ENCODE peak calls at places on chromosomes 12 and 14, in nine cellular contexts. R is GM23248, Q is neuronal stem cell, N is H1, K is transverse colon, L is uterus, M is suprapubic skin, S is ovary, T is heart right ventricle. B is an unnamed sample.

GRCh38 chr14:24368562-24369252 is 723 bp downstream of the NFATC4 start:
- DNase-seq in N (peak; percentile 83), R (peak; percentile 90), T (peak; percentile 43), S (peak; percentile 91), M (peak; percentile 85), Q (peak; percentile 81), L (peak; percentile 83), K (peak; percentile 45), B (no peak)

GRCh38 chr12:49031573-49032161 is 13.1 kb upstream of the PRKAG1 start:
- DNase-seq in N (no peak), L (peak; percentile 13), K (no peak), S (no peak), Q (no peak), R (no peak), T (no peak), M (peak; percentile 64), B (no peak)

GRCh38 chr14:77024171-77024627 is 4.3 kb downstream of the IRF2BPL start:
- DNase-seq in Q (no peak), K (peak; percentile 67), R (peak; percentile 68), L (peak; percentile 35), N (peak; percentile 85), M (no peak), S (peak; percentile 61), T (no peak), B (no peak)

GRCh38 chr12:70948236-70948975 is 27.9 kb upstream of the PTPRR start:
- DNase-seq in M (no peak), T (no peak), R (no peak), S (no peak), Q (no peak), K (no peak), N (no peak), L (no peak), B (no peak)

GRCh38 chr14:103259801-103260628 is 74.0 kb upstream of the EIF5 start:
- DNase-seq in T (no peak), K (peak; percentile 43), R (no peak), N (no peak), L (no peak), S (peak; percentile 46), Q (no peak), M (no peak), B (peak; percentile 62)

GRCh38 chr14:100988411-100988900 is 84.9 kb upstream of the RTL1 start:
- DNase-seq in L (no peak), Q (no peak), M (no peak), N (no peak), S (no peak), T (no peak), R (peak; percentile 45), K (no peak), B (peak; percentile 72)

GRCh38 chr12:96323906-96324305 is 76.3 kb downstream of the CDK17 start:
- DNase-seq in L (no peak), T (no peak), R (no peak), M (no peak), Q (no peak), S (no peak), K (no peak), N (no peak), B (no peak)

GRCh38 chr14:43539210-43539609 is 967.9 kb downstream of the FSCB start:
- DNase-seq in R (peak; percentile 37), N (no peak), M (no peak), S (no peak), L (no peak), K (no peak), T (no peak), Q (peak; percentile 15), B (no peak)

GRCh38 chr14:104820669-104821228 is 19.8 kb downstream of the ZBTB42 start:
- DNase-seq in L (peak; percentile 51), R (peak; percentile 90), S (peak; percentile 73), M (no peak), K (peak; percentile 65), N (peak; percentile 63), Q (no peak), T (peak; percentile 44), B (peak; percentile 85)

GRCh38 chr14:104707629-104708595 is 16.1 kb upstream of the ADSS1 start:
- DNase-seq in Q (no peak), M (no peak), K (no peak), L (no peak), N (no peak), T (no peak), S (no peak), R (no peak), B (no peak)

GRCh38 chr14:101362529-101363260 is 198.6 kb upstream of the DIO3 start:
- DNase-seq in T (no peak), K (no peak), L (no peak), S (no peak), M (no peak), Q (no peak), N (no peak), R (peak; percentile 8), B (peak; percentile 65)

GRCh38 chr14:23094666-23095195 is at the start of gene ACIN1:
- DNase-seq in L (no peak), N (peak; percentile 100), S (no peak), M (peak; percentile 85), Q (peak; percentile 89), K (no peak), T (peak; percentile 81), R (peak; percentile 90), B (peak; percentile 90)

GRCh38 chr14:50855558-50855957 is 16.3 kb upstream of the ABHD12B start:
- DNase-seq in L (no peak), T (no peak), R (peak; percentile 44), S (no peak), N (no peak), M (no peak), K (no peak), Q (no peak), B (no peak)

GRCh38 chr14:22281322-22281977 is 307.6 kb downstream of the DAD1 start:
- DNase-seq in L (no peak), R (no peak), T (no peak), K (no peak), S (no peak), N (no peak), Q (no peak), M (no peak), B (no peak)

DNA sequence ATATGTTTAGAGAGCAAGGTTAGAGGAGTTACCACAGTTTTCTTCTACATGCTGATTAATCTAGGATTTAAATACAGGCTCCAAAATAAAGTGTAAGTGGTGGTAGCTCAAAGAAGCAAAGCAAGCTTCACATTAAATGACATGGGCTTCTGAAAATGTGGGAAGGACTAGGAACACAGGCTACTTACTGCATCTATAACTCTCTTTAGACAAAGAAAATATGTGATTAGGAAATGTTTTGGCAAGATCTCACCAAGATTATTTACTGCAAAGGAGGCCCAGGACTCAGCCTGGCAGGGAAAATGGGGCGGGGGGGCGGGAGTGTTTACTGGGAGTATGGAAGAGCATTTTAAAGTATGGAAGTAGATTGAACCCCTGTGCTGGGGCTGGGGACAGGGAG is 39.4 kb downstream of the ETV6 start:
- DNase-seq in M (no peak), Q (no peak), K (no peak), N (no peak), R (peak; percentile 32), L (no peak), S (no peak), T (no peak), B (no peak)
- H3K4me1 ChIP-seq in M (peaks cover 36% of the 10 kb centered on the region), Q (no peaks in the 10 kb centered on the region), K (peaks cover 65% of the 10 kb centered on the region), N (no peaks in the 10 kb centered on the region), R (peaks cover 22% of the 10 kb centered on the region), L (no peaks in the 10 kb centered on the region), S (peaks cover 2% of the 10 kb centered on the region), T (peaks cover 5% of the 10 kb centered on the region), B (peaks cover 7% of the 10 kb centered on the region)

GRCh38 chr14:85124896-85125295 is 405.0 kb upstream of the FLRT2 start:
- DNase-seq in M (no peak), T (no peak), S (no peak), N (no peak), K (no peak), Q (no peak), L (no peak), R (no peak), B (no peak)

GRCh38 chr14:85125331-85125730 is 404.6 kb upstream of the FLRT2 start:
- DNase-seq in K (no peak), S (no peak), N (no peak), Q (no peak), M (no peak), L (no peak), T (no peak), R (no peak), B (no peak)

GRCh38 chr14:85118274-85118673 is 411.7 kb upstream of the FLRT2 start:
- DNase-seq in R (no peak), L (no peak), S (no peak), M (no peak), T (no peak), K (no peak), N (no peak), Q (no peak), B (no peak)

GRCh38 chr14:85122690-85123089 is 407.3 kb upstream of the FLRT2 start:
- DNase-seq in L (no peak), R (no peak), T (no peak), S (no peak), N (no peak), M (no peak), Q (no peak), K (no peak), B (no peak)
- H3K9me3 ChIP-seq in L (no peaks in the 10 kb centered on the region), R (no peaks in the 10 kb centered on the region), T (no peaks in the 10 kb centered on the region), S (no peaks in the 10 kb centered on the region), N (no peaks in the 10 kb centered on the region), M (no peaks in the 10 kb centered on the region), Q (no peaks in the 10 kb centered on the region), K (no peaks in the 10 kb centered on the region), B (no peaks in the 10 kb centered on the region)

DNA sequence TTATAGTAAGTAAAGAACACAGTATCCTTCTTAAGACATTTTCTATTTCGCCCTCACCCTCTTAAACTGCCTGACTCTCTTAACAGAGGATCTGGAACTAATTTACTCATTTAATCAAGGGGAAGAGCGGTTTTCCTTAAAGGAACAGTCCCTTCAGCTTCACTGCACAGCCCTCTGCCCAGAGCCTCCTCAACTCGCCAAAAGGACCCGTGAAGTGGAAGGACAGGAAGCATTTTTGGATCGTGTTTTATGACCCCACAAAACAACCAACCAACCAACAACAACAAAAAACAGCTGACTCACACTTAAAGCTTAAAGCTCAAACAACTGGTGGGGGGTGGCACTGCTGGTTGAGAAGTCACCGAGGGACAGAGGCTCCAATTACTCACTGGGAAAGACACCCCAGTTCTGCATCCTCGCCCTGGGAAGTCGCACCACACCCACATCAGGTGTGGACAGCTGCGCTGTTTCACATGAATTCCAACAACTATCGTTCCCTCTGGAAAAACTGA is 35.7 kb downstream of the NID2 start:
- DNase-seq in N (no peak), K (no peak), R (peak; percentile 87), L (no peak), S (no peak), Q (no peak), M (no peak), T (no peak), B (no peak)
- H3K36me3 ChIP-seq in N (no peaks in the 10 kb centered on the region), K (no peaks in the 10 kb centered on the region), R (peaks cover 12% of the 10 kb centered on the region), L (no peaks in the 10 kb centered on the region), S (peaks cover 2% of the 10 kb centered on the region), Q (no peaks in the 10 kb centered on the region), M (no peaks in the 10 kb centered on the region), T (peaks cover 32% of the 10 kb centered on the region), B (no peaks in the 10 kb centered on the region)

DNA sequence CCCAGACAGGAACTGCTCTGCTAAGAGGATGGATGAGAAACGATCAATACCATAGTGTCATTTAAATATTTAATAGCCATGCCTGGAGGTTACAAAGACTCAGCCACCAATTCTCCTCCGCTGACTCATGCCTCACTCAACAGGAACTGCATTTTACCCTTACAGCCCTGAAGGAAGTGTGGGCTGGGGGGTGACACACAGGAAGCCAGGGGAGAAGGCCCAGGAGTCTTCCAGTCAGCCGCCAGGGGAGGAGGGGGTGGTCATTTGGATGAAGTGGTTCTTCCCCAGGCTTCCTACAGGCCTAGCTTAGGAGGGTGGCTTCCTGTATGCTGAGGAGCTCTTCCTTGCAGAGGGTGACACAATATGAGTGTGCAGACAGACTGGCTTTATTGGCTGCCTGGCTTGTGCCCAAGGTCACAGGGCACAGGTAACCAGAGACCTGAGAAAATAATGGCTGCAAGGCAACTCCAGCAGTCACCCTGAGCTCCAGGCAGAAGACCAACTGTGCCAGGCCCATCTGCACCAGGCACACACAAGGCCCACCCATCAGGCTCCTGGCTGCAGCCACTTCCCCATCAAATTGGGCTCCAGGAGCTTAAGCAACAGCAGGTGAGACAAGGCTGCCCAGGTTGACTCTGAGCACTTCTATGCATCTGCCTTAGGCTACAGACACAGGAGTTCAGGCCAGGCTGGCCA is 30.6 kb upstream of the RPLP0 start:
- DNase-seq in N (no peak), M (no peak), K (peak; percentile 58), R (peak; percentile 97), S (no peak), L (no peak), Q (no peak), T (peak; percentile 72), B (peak; percentile 99)
- H3K4me1 ChIP-seq in N (peaks cover 54% of the 10 kb centered on the region), M (peaks cover 100% of the 10 kb centered on the region), K (peaks cover 100% of the 10 kb centered on the region), R (peaks cover 86% of the 10 kb centered on the region), S (peaks cover 42% of the 10 kb centered on the region), L (peaks cover 53% of the 10 kb centered on the region), Q (peaks cover 59% of the 10 kb centered on the region), T (peaks cover 93% of the 10 kb centered on the region), B (peaks cover 97% of the 10 kb centered on the region)

B was measured in RWPE2.